ENCODE peak calls at places on chromosomes 7 and 10, in four cellular contexts. J is transverse colon, D is dorsolateral prefrontal cortex, O is left ventricle myocardium inferior. F is an unnamed sample.

GRCh38 chr10:114384181-114384580 is 20.1 kb downstream of the AFAP1L2 start:
- DNase-seq in D (peak; percentile 75), J (no peak), O (no peak), F (no peak)

GRCh38 chr10:30863516-30864210 is 168.0 kb downstream of the ZNF438 start:
- DNase-seq in J (no peak), D (no peak), O (no peak), F (no peak)

GRCh38 chr10:58400609-58401008 is 15.4 kb downstream of the TFAM start:
- DNase-seq in O (no peak), D (no peak), J (no peak), F (no peak)

GRCh38 chr10:69407621-69408301 is 9.0 kb downstream of the TACR2 start:
- DNase-seq in J (no peak), D (no peak), O (no peak), F (no peak)

GRCh38 chr10:67804395-67804678 is 33.7 kb downstream of the DNAJC12 start:
- DNase-seq in J (no peak), O (no peak), D (no peak), F (no peak)

GRCh38 chr10:64519831-64520230 is 998.6 kb downstream of the REEP3 start:
- DNase-seq in O (no peak), D (no peak), J (no peak), F (no peak)

GRCh38 chr10:29643785-29644501 is 9.2 kb upstream of the SVIL start:
- DNase-seq in J (no peak), D (no peak), O (peak; percentile 40), F (no peak)

GRCh38 chr7:31981874-31982390 is 88.3 kb downstream of the PDE1C start:
- DNase-seq in D (no peak), J (no peak), O (peak; percentile 26), F (no peak)

GRCh38 chr10:69087600-69088470 is at the start of gene SRGN:
- DNase-seq in D (peak; percentile 48), J (peak; percentile 81), O (peak; percentile 51), F (peak; percentile 85)

GRCh38 chr10:95482501-95483248 is 78.5 kb downstream of the SORBS1 start:
- DNase-seq in D (no peak), J (no peak), O (no peak), F (no peak)

GRCh38 chr10:79555354-79555753 is 4.9 kb downstream of the SFTPA2 start:
- DNase-seq in D (no peak), J (no peak), O (no peak), F (no peak)

GRCh38 chr7:158957507-158957900 is 101.1 kb downstream of the DYNC2I1 start:
- DNase-seq in J (no peak), D (no peak), O (no peak), F (no peak)

GRCh38 chr7:105890290-105890997 is 14.0 kb upstream of the ATXN7L1 start:
- DNase-seq in O (no peak), J (no peak), D (no peak), F (no peak)

GRCh38 chr7:72785166-72785955 is 42.6 kb downstream of the TYW1B start:
- DNase-seq in O (no peak), J (no peak), D (no peak), F (no peak)

GRCh38 chr10:11933837-11934236 is 108.8 kb downstream of the UPF2 start:
- DNase-seq in D (no peak), O (no peak), J (peak; percentile 46), F (no peak)

GRCh38 chr7:47346378-47346914 is 235.5 kb downstream of the TNS3 start:
- DNase-seq in J (peak; percentile 2), O (no peak), D (no peak), F (no peak)

GRCh38 chr7:66523409-66523808 is 105.3 kb upstream of the KCTD7 start:
- DNase-seq in J (no peak), O (no peak), D (no peak), F (no peak)

GRCh38 chr7:66524738-66525137 is 103.9 kb upstream of the KCTD7 start:
- DNase-seq in O (no peak), D (no peak), J (no peak), F (no peak)

GRCh38 chr7:66518151-66518691 is 110.5 kb upstream of the KCTD7 start:
- DNase-seq in O (no peak), J (no peak), D (no peak), F (no peak)

GRCh38 chr7:66521675-66522074 is 107.0 kb upstream of the KCTD7 start:
- DNase-seq in J (no peak), D (no peak), O (no peak), F (no peak)

GRCh38 chr7:66522518-66522917 is 106.2 kb upstream of the KCTD7 start:
- DNase-seq in O (no peak), J (no peak), D (no peak), F (no peak)
- TF ChIP-seq CTCF in O (peak; percentile 50), J (no peak), D (peak; percentile 37), F (peak; percentile 44)

GRCh38 chr10:117167346-117168134 is 29.5 kb upstream of the VAX1 start:
- DNase-seq in O (no peak), J (no peak), D (no peak), F (no peak)
- H3K27me3 ChIP-seq in O (peaks cover 100% of the 10 kb centered on the region), J (peaks cover 100% of the 10 kb centered on the region), D (peaks cover 85% of the 10 kb centered on the region), F (no peaks in the 10 kb centered on the region)

GRCh38 chr10:133084491-133084890 is 3.2 kb upstream of the ADGRA1 start:
- DNase-seq in J (no peak), O (no peak), D (no peak), F (no peak)
- TF ChIP-seq CTCF in J (no peak), O (no peak), D (no peak), F (no peak)

GRCh38 chr10:1163204-1163660 is 107.0 kb downstream of the WDR37 start:
- DNase-seq in J (no peak), O (no peak), D (peak; percentile 6), F (no peak)
- H3K27me3 ChIP-seq in J (no peaks in the 10 kb centered on the region), O (peaks cover 71% of the 10 kb centered on the region), D (no peaks in the 10 kb centered on the region), F (no peaks in the 10 kb centered on the region)

DNA sequence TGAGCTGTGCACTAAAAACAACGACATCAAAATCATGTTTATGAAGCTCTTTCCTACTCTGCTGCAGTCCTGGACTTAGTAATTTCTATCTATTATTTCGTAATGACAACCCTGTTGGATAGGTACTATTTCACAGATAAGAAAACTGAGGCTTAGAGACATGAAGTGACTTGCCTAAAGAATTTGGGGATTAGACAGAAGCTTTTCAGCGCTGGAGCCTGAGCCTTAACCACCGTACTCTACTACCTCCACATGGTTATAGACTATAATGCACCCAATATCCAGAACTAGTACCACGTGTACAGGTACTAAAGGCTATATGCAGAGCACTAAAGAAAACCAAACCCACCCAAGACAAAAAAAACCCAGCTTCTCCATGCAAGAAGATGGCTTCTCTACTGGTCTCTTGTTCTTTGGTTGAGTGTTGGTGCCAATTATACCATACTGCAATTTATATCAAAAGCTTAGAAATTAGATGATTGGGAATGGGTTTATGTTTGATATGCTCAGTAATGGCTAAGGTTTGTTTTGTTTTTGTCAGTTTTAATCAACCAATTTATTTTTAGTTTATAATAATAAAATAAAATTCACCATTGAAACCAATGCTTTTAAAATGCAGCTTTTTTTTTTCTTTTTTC is 6.5 kb upstream of the SNX10 start:
- DNase-seq in D (no peak), O (no peak), J (no peak), F (no peak)
- TF ChIP-seq CTCF in D (peak; percentile 21), O (no peak), J (no peak), F (peak; percentile 30)

GRCh38 chr10:117133273-117134083 is 4.6 kb downstream of the VAX1 start:
- DNase-seq in D (no peak), O (no peak), J (no peak), F (no peak)
- H3K27me3 ChIP-seq in D (peaks cover 78% of the 10 kb centered on the region), O (peaks cover 99% of the 10 kb centered on the region), J (peaks cover 99% of the 10 kb centered on the region), F (no peaks in the 10 kb centered on the region)

DNA sequence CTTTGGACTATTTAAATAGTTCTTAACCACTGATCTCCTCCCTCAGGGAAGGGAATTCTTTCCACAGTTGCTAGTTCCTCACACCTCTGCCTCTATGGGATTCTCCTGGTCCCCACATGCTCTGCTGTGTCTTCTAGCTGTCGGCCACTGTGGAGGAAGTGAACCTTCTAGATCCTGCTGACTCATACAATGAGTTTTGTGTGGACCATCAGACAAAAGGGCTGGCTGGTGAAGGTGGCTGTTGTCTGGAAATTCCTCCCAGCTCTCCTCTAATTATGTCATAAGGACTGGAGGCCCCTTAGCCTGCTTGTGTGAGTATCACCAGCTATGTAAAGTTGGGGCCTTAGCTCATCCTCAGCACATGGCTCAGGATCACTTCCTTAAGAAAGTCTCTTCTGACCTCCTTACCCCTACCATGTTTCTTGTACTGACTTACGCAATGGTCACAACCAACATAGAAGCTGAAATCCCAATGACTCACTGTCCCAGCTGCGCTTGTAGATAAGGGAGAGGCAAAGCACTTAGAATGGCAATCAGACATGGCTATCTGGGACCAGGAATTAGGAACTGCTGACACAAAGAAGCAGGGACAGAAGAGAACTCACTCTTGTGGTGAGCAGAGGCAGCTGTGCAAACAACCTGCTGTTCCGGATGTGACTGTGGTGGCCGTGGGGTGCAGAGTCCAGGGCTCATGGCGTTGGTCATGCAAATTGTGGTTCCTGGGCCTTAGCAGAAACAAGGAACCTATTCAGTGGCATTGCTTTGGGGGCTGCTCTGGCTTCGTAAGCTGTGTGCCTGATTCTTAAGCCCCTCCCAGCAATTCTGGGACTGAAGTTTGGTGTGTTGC is 2.5 kb upstream of the MACC1 start:
- DNase-seq in O (peak; percentile 69), J (peak; percentile 90), D (peak; percentile 43), F (peak; percentile 89)
- TF ChIP-seq CTCF in O (no peak), J (no peak), D (no peak), F (no peak)

GRCh38 chr7:155558351-155558750 is 12.0 kb upstream of the CNPY1 start:
- DNase-seq in O (no peak), J (no peak), D (no peak), F (no peak)
- H3K27me3 ChIP-seq in O (peaks cover 63% of the 10 kb centered on the region), J (peaks cover 5% of the 10 kb centered on the region), D (peaks cover 12% of the 10 kb centered on the region), F (peaks cover 2% of the 10 kb centered on the region)

F was measured in GM06990.